ENCODE peak calls at places on chromosome 22, in seven cellular contexts. R is fibroblast of pulmonary artery, V is lower leg skin, P is cardiac muscle cell, M is brain microvascular endothelial cell, B is choroid plexus epithelial cell, E is mucosa of descending colon. T is an unnamed sample.

GRCh38 chr22:21448627-21449416 is 18.4 kb upstream of the TMEM191C start:
- DNase-seq in V (peak; percentile 79), E (no peak), P (no peak), M (no peak), B (no peak), R (no peak), T (no peak)

GRCh38 chr22:38416621-38417251 is 38.3 kb downstream of the KCNJ4 start:
- DNase-seq in M (no peak), R (no peak), E (no peak), B (no peak), V (peak; percentile 69), P (no peak), T (no peak)

GRCh38 chr22:47495102-47495501 is 732.7 kb downstream of the TBC1D22A start:
- DNase-seq in B (no peak), R (no peak), M (no peak), V (no peak), E (no peak), P (no peak), T (no peak)

GRCh38 chr22:47374273-47374771 is 611.9 kb downstream of the TBC1D22A start:
- DNase-seq in B (no peak), P (no peak), M (no peak), V (peak; percentile 68), R (no peak), E (no peak), T (no peak)

GRCh38 chr22:39725351-39726035 is 154.9 kb downstream of the CACNA1I start:
- DNase-seq in V (peak; percentile 58), E (no peak), R (no peak), M (no peak), P (peak; percentile 35), B (no peak), T (peak; percentile 34)

GRCh38 chr22:40534379-40535188 is 101.9 kb downstream of the MRTFA start:
- DNase-seq in B (peak; percentile 66), M (peak; percentile 51), E (no peak), R (peak; percentile 53), V (no peak), P (no peak), T (no peak)

GRCh38 chr22:49251371-49251770 is 576.3 kb downstream of the BRD1 start:
- DNase-seq in P (no peak), R (no peak), V (peak; percentile 21), E (no peak), B (no peak), M (no peak), T (no peak)

GRCh38 chr22:38504731-38505594 is 1.1 kb downstream of the DDX17 start:
- DNase-seq in P (peak; percentile 32), V (peak; percentile 89), M (peak; percentile 54), B (peak; percentile 61), R (peak; percentile 45), E (peak; percentile 63), T (no peak)

GRCh38 chr22:25569983-25570382 is 5.5 kb downstream of the GRK3 start:
- DNase-seq in P (no peak), V (no peak), E (no peak), M (no peak), R (no peak), B (no peak), T (no peak)

GRCh38 chr22:42937164-42937854 is 77.6 kb downstream of the PACSIN2 start:
- DNase-seq in E (peak; percentile 63), P (no peak), B (peak; percentile 86), M (peak; percentile 86), R (peak; percentile 67), V (peak; percentile 93), T (no peak)

GRCh38 chr22:48954781-48955311 is 872.8 kb downstream of the BRD1 start:
- DNase-seq in P (no peak), E (no peak), B (no peak), R (no peak), V (peak; percentile 78), M (no peak), T (peak; percentile 52)

GRCh38 chr22:49209452-49210195 is 618.0 kb downstream of the BRD1 start:
- DNase-seq in M (no peak), B (no peak), P (no peak), R (no peak), V (peak; percentile 49), E (no peak), T (peak; percentile 19)

GRCh38 chr22:42624551-42625106 is 9.9 kb upstream of the POLDIP3 start:
- DNase-seq in E (no peak), M (no peak), R (no peak), B (no peak), V (no peak), P (no peak), T (no peak)

GRCh38 chr22:32237905-32238304 is 17.2 kb downstream of the SLC5A4 start:
- DNase-seq in R (no peak), E (no peak), M (no peak), V (no peak), P (no peak), B (no peak), T (no peak)

GRCh38 chr22:20946080-20946986 is 20.7 kb upstream of the AIFM3 start:
- DNase-seq in M (peak; percentile 49), P (no peak), V (no peak), B (peak; percentile 23), E (no peak), R (peak; percentile 52), T (no peak)

GRCh38 chr22:35064664-35065063 is 1.3 kb upstream of the ISX start:
- DNase-seq in E (peak; percentile 49), M (no peak), B (no peak), P (no peak), V (peak; percentile 34), R (no peak), T (no peak)

GRCh38 chr22:48445113-48445827 is 1382.4 kb downstream of the BRD1 start:
- DNase-seq in E (no peak), P (no peak), B (no peak), V (no peak), M (no peak), R (no peak), T (no peak)

GRCh38 chr22:46122980-46123693 is 27.2 kb upstream of the PPARA start:
- DNase-seq in B (no peak), P (no peak), M (no peak), V (no peak), E (no peak), R (no peak), T (no peak)
- TF ChIP-seq CTCF in B (no peak), P (no peak), M (no peak), V (no peak), E (no peak), R (no peak), T (no peak)

GRCh38 chr22:34055525-34056200 is 135.4 kb upstream of the LARGE1 start:
- DNase-seq in V (no peak), R (no peak), E (peak; percentile 3), P (peak; percentile 49), B (no peak), M (no peak), T (no peak)
- TF ChIP-seq CTCF in V (no peak), R (no peak), E (no peak), P (no peak), B (no peak), M (no peak), T (no peak)

GRCh38 chr22:23984430-23984829 is 4.5 kb downstream of the GSTT2 start:
- DNase-seq in M (no peak), B (peak; percentile 35), E (peak; percentile 79), V (no peak), R (peak; percentile 39), P (peak; percentile 70), T (no peak)
- TF ChIP-seq CTCF in M (peak; percentile 78), B (peak; percentile 62), E (no peak), V (no peak), R (peak; percentile 49), P (peak; percentile 70), T (no peak)

DNA sequence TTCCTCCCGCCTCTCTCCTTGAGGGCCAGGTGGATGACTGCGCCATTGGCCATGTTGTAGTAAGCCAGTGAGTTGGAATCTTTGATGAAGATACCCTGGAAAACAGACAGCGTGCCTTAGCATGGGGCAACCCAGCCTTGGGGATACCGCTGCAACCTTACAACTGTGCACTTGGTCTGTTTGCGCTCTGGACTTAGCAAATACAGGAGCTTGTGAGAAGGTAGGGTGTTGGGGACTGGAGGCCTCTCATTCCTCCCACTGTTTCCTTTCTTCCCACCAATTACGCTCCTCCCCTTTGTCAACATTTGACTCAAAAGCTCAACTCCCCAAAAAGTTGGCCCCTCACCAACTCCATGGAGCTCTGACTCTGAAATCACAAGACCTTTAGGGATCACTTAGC is 7.9 kb upstream of the TBC1D10A start:
- DNase-seq in V (no peak), P (no peak), R (no peak), B (no peak), E (no peak), M (no peak), T (no peak)
- TF ChIP-seq CTCF in V (no peak), P (no peak), R (no peak), B (no peak), E (no peak), M (no peak), T (no peak)

DNA sequence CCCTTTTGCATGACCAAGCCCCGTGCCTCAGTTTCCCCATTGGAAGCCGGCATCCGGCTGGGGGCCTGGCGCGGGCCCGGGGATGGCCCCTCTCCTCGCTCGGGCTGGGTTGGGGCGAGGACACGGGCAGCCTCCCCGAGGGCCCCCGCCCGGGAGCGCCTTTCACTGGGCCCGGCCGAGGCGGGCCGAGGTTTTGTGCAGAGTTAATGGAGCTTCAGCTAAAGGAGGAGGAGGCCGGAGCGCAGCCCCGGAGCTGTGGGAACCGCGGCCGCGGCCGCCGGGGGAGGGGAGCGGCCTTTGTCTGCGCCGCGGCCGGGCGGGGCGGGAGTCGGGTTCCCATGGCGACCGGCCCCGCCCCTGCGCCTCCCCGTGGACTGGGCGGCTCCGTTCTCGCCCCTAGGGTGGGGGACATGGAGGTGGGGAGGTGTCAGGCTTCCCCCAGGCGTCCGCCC is 1.4 kb upstream of the MAPK11 start:
- DNase-seq in P (peak; percentile 64), M (no peak), B (peak; percentile 64), R (peak; percentile 59), E (peak; percentile 78), V (no peak), T (no peak)
- TF ChIP-seq CTCF in P (no peak), M (peak; percentile 11), B (no peak), R (no peak), E (no peak), V (no peak), T (no peak)